ENCODE peak calls at places on chromosomes 4 and X, in four cellular contexts. One of them, this sample, is unnamed.
A peak's percentile ranks its signal among the peaks of the same experiment; 100 is the strongest.

GRCh38 chr4:177448850-177449249 is 6.6 kb upstream of the AGA start:
- DNase-seq in neuronal stem cell: no peak
- DNase-seq in H9: no peak
- DNase-seq in IMR-90: peak; percentile 77
- DNase-seq in this sample: peak; percentile 62

GRCh38 chr4:5824635-5825034 is 68.3 kb downstream of the CRMP1 start:
- DNase-seq in neuronal stem cell: no peak
- DNase-seq in IMR-90: peak; percentile 51
- DNase-seq in H9: no peak
- DNase-seq in this sample: peak; percentile 45

GRCh38 chrX:119512145-119512800 is 44.0 kb downstream of the SLC25A5 start:
- DNase-seq in H9: peak; percentile 79
- DNase-seq in IMR-90: peak; percentile 66
- DNase-seq in neuronal stem cell: peak; percentile 27
- DNase-seq in this sample: peak; percentile 73

GRCh38 chrX:75303795-75304194 is 29.9 kb downstream of the UPRT start:
- DNase-seq in H9: no peak
- DNase-seq in neuronal stem cell: no peak
- DNase-seq in IMR-90: peak; percentile 70
- DNase-seq in this sample: no peak

GRCh38 chr4:76882630-76883029 is 15.3 kb downstream of the SOWAHB start:
- DNase-seq in neuronal stem cell: no peak
- DNase-seq in IMR-90: no peak
- DNase-seq in H9: no peak
- DNase-seq in this sample: no peak

GRCh38 chr4:88962430-88962829 is 94.6 kb downstream of the FAM13A start:
- DNase-seq in neuronal stem cell: no peak
- DNase-seq in H9: no peak
- DNase-seq in IMR-90: no peak
- DNase-seq in this sample: no peak

GRCh38 chr4:123025398-123025797 is 103.0 kb upstream of the NUDT6 start:
- DNase-seq in neuronal stem cell: no peak
- DNase-seq in IMR-90: no peak
- DNase-seq in H9: no peak
- DNase-seq in this sample: no peak

GRCh38 chrX:115561605-115562491 is 874 bp downstream of the PLS3 start:
- DNase-seq in neuronal stem cell: peak; percentile 24
- DNase-seq in H9: peak; percentile 58
- DNase-seq in IMR-90: peak; percentile 35
- DNase-seq in this sample: peak; percentile 68

GRCh38 chr4:158811216-158811540 is 42.4 kb downstream of the FNIP2 start:
- DNase-seq in IMR-90: no peak
- DNase-seq in neuronal stem cell: no peak
- DNase-seq in H9: no peak
- DNase-seq in this sample: no peak

GRCh38 chr4:13481569-13481968 is 2.6 kb downstream of the RAB28 start:
- DNase-seq in neuronal stem cell: peak; percentile 11
- DNase-seq in H9: no peak
- DNase-seq in IMR-90: peak; percentile 46
- DNase-seq in this sample: peak; percentile 59

GRCh38 chr4:13483142-13484044 is 747 bp downstream of the RAB28 start:
- DNase-seq in IMR-90: peak; percentile 74
- DNase-seq in H9: peak; percentile 66
- DNase-seq in neuronal stem cell: peak; percentile 71
- DNase-seq in this sample: peak; percentile 86

GRCh38 chr4:13478707-13479106 is 5.4 kb downstream of the RAB28 start:
- DNase-seq in neuronal stem cell: no peak
- DNase-seq in IMR-90: no peak
- DNase-seq in H9: no peak
- DNase-seq in this sample: no peak

GRCh38 chr4:13484749-13485345 is 707 bp upstream of the RAB28 start:
- DNase-seq in H9: no peak
- DNase-seq in IMR-90: peak; percentile 58
- DNase-seq in neuronal stem cell: no peak
- DNase-seq in this sample: peak; percentile 68

GRCh38 chr4:13484045-13484748 is at the start of gene RAB28:
- DNase-seq in H9: peak; percentile 93
- DNase-seq in neuronal stem cell: peak; percentile 90
- DNase-seq in IMR-90: peak; percentile 93
- DNase-seq in this sample: peak; percentile 95
- H2BK120ac ChIP-seq in H9: peak within 1 kb of the TSS; percentile 95
- H2BK120ac ChIP-seq in neuronal stem cell: no peak within 1 kb of the TSS
- H2BK120ac ChIP-seq in IMR-90: peak within 1 kb of the TSS; percentile 100
- H2BK120ac ChIP-seq in this sample: peak within 1 kb of the TSS; percentile 97

DNA sequence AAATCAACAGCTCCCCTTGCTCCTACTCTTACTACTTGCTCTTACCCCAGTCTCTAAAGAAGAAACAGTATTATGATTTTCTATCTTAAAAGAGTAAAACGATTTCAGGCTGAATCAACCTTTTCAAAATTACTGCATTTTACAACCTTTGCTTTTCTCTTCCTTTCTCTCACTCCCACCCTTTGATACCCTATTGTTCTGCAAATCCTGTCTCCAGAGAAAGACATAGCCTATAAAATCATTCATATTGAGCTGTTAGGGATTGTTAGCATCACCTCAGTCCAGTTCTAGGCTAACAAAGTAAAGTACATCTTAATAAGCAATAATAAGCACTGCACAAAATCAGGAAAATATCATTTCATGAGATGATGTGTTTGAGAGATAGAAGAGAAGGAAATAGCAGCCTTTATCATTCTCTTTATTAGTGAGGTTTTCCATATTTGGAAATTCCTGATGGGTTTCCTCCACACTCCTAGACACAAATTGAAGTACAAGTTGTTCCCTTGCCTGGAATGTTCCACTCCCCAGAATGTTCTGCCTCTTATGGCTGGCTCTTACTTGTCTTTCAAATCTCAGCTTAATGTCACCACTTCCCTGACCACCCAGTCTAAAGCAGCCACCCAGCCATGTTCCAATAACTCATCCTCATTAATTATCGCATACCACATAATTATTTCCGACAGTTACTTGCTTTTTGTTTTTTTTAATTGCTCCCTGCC is 219.7 kb downstream of the PALLD start:
- DNase-seq in IMR-90: no peak
- DNase-seq in neuronal stem cell: no peak
- DNase-seq in H9: no peak
- DNase-seq in this sample: no peak
- H3K27ac ChIP-seq in IMR-90: no peak overlapping the region
- H3K27ac ChIP-seq in neuronal stem cell: no peak overlapping the region
- H3K27ac ChIP-seq in H9: no peak overlapping the region
- H3K27ac ChIP-seq in this sample: no peak overlapping the region

DNA sequence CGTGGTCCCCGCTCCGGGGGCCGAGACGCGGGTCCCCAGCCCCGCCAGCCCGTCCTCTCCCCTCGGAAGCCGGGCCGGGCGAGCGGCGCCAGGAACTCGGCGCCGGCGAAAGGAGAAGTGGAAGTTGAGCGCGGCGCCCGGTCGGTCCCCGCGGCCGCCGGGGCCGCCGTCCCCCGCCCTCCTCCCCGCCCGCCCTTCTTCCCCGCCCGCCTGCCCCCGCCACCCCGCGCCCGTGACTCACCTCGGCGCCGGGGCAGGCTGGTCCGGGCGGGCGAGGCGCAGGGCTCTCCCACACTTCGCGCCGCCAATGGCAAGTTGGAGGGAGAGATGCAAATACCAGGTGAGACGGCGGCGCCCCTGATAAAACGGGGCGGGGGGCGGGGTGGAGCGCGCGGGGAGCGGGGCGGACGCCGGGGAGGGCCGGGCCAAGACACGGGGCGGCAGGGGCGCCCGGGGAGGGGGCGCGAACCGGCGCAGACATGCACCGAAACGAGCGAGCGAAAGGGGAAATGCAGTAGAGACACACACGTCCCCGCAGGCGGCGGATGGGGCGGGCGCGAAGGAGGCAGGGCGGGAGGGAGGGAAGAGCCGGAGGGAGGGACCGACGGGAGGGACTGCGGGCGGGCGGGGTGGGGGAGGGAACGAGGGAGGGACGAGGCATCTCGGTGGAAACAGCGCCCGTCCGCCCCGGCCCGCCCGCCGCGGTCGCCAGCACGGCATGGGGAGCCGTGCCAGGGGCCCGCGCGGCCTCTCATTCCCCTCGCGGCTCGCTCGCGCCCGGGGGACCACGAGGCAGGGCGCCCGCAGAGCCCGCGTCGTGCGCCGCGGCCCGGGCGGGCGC is at the start of gene ELF4:
- DNase-seq in neuronal stem cell: no peak
- DNase-seq in IMR-90: peak; percentile 37
- DNase-seq in H9: no peak
- DNase-seq in this sample: peak; percentile 62
- H3K14ac ChIP-seq in neuronal stem cell: no peak within 1 kb of the TSS
- H3K14ac ChIP-seq in IMR-90: peak within 1 kb of the TSS; percentile 79
- H3K14ac ChIP-seq in H9: no peak within 1 kb of the TSS
- H3K14ac ChIP-seq in this sample: peak within 1 kb of the TSS; percentile 96

GRCh38 chrX:45959567-45959966 is 585.7 kb downstream of the ZNF674 start:
- DNase-seq in H9: no peak
- DNase-seq in IMR-90: no peak
- DNase-seq in neuronal stem cell: no peak
- DNase-seq in this sample: no peak
- H2BK120ac ChIP-seq in H9: no peak overlapping the region
- H2BK120ac ChIP-seq in IMR-90: no peak overlapping the region
- H2BK120ac ChIP-seq in neuronal stem cell: no peak overlapping the region
- H2BK120ac ChIP-seq in this sample: no peak overlapping the region